ENCODE peak calls at places on chromosomes 6 and 20, in six cellular contexts. P is fibroblast of lung, O is SK-N-SH, Y is GM23248, G is left lung, J is ascending aorta. U is an unnamed sample. For H3K36me3 and H3K27me3, the result is how much of the 10 kb centered on the place peaks cover.

GRCh38 chr6:167031082-167031709 is 32.0 kb downstream of the CEP43 start:
- DNase-seq in P (no peak), O (peak), Y (peak), G (no peak), J (no peak), U (no peak)

GRCh38 chr6:163841326-163841725 is 426.8 kb downstream of the QKI start:
- DNase-seq in P (no peak), O (no peak), Y (no peak), G (no peak), J (no peak), U (no peak)

GRCh38 chr20:31751126-31751525 is 12.0 kb downstream of the TPX2 start:
- DNase-seq in P (peak), O (no peak), Y (peak), G (no peak), J (no peak), U (no peak)

GRCh38 chr20:41138217-41138526 is 829 bp downstream of the PLCG1 start:
- DNase-seq in P (no peak), O (no peak), Y (peak), G (no peak), J (no peak), U (no peak)

GRCh38 chr20:4018015-4018748 is 2.8 kb upstream of the RNF24 start:
- DNase-seq in P (no peak), O (no peak), Y (peak), G (no peak), J (no peak), U (no peak)

GRCh38 chr6:163415176-163415619 is 680 bp downstream of the QKI start:
- DNase-seq in P (no peak), O (peak), Y (no peak), G (no peak), J (no peak), U (peak)

GRCh38 chr6:97473979-97474378 is 191.0 kb upstream of the MMS22L start:
- DNase-seq in P (no peak), O (no peak), Y (no peak), G (no peak), J (no peak), U (no peak)

GRCh38 chr6:114366899-114367298 is 24.1 kb upstream of the HS3ST5 start:
- DNase-seq in P (no peak), O (no peak), Y (no peak), G (no peak), J (no peak), U (no peak)

GRCh38 chr20:46642265-46642942 is 8.9 kb downstream of the SLC13A3 start:
- DNase-seq in P (no peak), O (no peak), Y (no peak), G (no peak), J (no peak), U (no peak)

GRCh38 chr20:48777005-48777404 is 50.8 kb downstream of the PREX1 start:
- DNase-seq in P (no peak), O (no peak), Y (no peak), G (no peak), J (no peak), U (no peak)

GRCh38 chr6:2865270-2866182 is 23.9 kb upstream of the SERPINB1 start:
- DNase-seq in P (peak), O (no peak), Y (peak), G (no peak), J (no peak), U (no peak)

GRCh38 chr6:75430631-75431345 is 62.8 kb downstream of the FILIP1 start:
- DNase-seq in P (peak), O (no peak), Y (no peak), G (no peak), J (no peak), U (no peak)

GRCh38 chr6:30555428-30556005 is 772 bp downstream of the GNL1 start:
- DNase-seq in P (peak), O (no peak), Y (peak), G (peak), J (peak), U (peak)

GRCh38 chr20:32886652-32887051 is 27.9 kb downstream of the EFCAB8 start:
- DNase-seq in P (no peak), O (no peak), Y (no peak), G (no peak), J (no peak), U (peak)

GRCh38 chr20:50848341-50848808 is 53.5 kb downstream of the BCAS4 start:
- DNase-seq in P (peak), O (no peak), Y (peak), G (no peak), J (peak), U (no peak)

GRCh38 chr6:36691612-36692011 is 6.0 kb upstream of the RAB44 start:
- DNase-seq in P (no peak), O (no peak), Y (no peak), G (no peak), J (no peak), U (no peak)

GRCh38 chr6:145948878-145949613 is 15.1 kb downstream of the SHPRH start:
- DNase-seq in P (no peak), O (no peak), Y (no peak), G (no peak), J (no peak), U (no peak)

GRCh38 chr6:142621822-142622221 is 320.0 kb downstream of the ADGRG6 start:
- DNase-seq in P (no peak), O (no peak), Y (no peak), G (no peak), J (no peak), U (no peak)

GRCh38 chr6:41785254-41785653 is 2.2 kb upstream of the TOMM6 start:
- DNase-seq in P (no peak), O (no peak), Y (no peak), G (no peak), J (no peak), U (peak)

GRCh38 chr6:52584203-52584602 is 7.3 kb upstream of the TRAM2 start:
- DNase-seq in P (no peak), O (no peak), Y (no peak), G (no peak), J (no peak), U (no peak)

GRCh38 chr20:35091808-35092523 is 641 bp downstream of the TRPC4AP start:
- DNase-seq in P (peak), O (peak), Y (peak), G (no peak), J (no peak), U (no peak)

GRCh38 chr6:89032599-89032998 is 48.0 kb upstream of the PNRC1 start:
- DNase-seq in P (peak), O (no peak), Y (peak), G (no peak), J (peak), U (no peak)

GRCh38 chr6:130212215-130212874 is 10.4 kb downstream of the SAMD3 start:
- DNase-seq in P (no peak), O (no peak), Y (no peak), G (no peak), J (no peak), U (no peak)

GRCh38 chr6:84877515-84878210 is 113.3 kb upstream of the TBX18 start:
- DNase-seq in P (no peak), O (no peak), Y (no peak), G (no peak), J (no peak), U (no peak)

GRCh38 chr6:125586074-125586473 is 163.4 kb upstream of the HEY2 start:
- DNase-seq in P (no peak), O (no peak), Y (peak), G (no peak), J (no peak), U (no peak)

GRCh38 chr6:142760152-142760551 is 184.8 kb downstream of the HIVEP2 start:
- DNase-seq in P (no peak), O (no peak), Y (peak), G (no peak), J (no peak), U (no peak)

GRCh38 chr20:41616228-41616627 is 1.9 kb downstream of the CHD6 start:
- DNase-seq in P (peak), O (no peak), Y (peak), G (no peak), J (no peak), U (no peak)

GRCh38 chr6:19860235-19860877 is 23.2 kb downstream of the ID4 start:
- DNase-seq in P (no peak), O (no peak), Y (no peak), G (no peak), J (no peak), U (no peak)

GRCh38 chr6:138182939-138183791 is 21.4 kb downstream of the ARFGEF3 start:
- DNase-seq in P (no peak), O (no peak), Y (no peak), G (no peak), J (no peak), U (peak)

GRCh38 chr20:20184711-20185110 is 132.4 kb downstream of the CFAP61 start:
- DNase-seq in P (no peak), O (no peak), Y (no peak), G (no peak), J (no peak), U (no peak)
- H3K4me3 ChIP-seq in P (no peak), O (no peak), Y (no peak), G (no peak), J (no peak), U (no peak)

DNA sequence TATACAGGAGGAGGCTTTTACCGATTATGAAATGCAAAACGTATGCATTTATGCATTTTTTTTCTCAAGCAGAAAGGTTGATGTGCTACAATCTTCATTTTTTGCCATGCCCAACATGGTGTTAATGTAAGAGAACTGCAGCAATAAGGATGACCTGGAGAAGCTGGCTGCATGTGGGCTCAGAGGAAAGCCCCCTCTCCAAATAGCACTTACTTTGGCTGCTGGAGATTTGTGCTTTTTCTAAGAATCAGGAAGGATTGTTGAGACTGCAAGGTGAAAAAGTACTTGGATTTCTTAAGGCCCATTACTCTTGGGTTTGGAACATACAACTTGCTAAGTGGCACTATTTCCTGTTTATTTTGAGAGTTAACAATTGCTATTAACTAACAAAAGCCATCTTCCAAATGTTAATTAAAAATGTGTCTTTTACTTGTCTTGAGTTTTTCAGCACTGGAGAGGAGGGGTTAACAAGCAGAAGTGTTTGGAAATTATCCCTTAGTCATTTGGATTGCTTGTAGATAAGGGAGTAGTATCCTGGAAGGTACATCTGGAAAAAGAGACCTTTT is 5.6 kb downstream of the SOX4 start:
- DNase-seq in P (no peak), O (no peak), Y (no peak), G (no peak), J (no peak), U (peak)
- H3K36me3 ChIP-seq in P (under half), O (under half), Y (under half), G (under half), J (under half), U (under half)

GRCh38 chr20:63004607-63005211 is 2.1 kb downstream of the BHLHE23 start:
- DNase-seq in P (no peak), O (no peak), Y (peak), G (no peak), J (no peak), U (peak)

GRCh38 chr20:63005240-63005861 is 1.4 kb downstream of the BHLHE23 start:
- DNase-seq in P (no peak), O (no peak), Y (no peak), G (no peak), J (no peak), U (peak)

GRCh38 chr20:63007472-63007721 is 633 bp upstream of the BHLHE23 start:
- DNase-seq in P (no peak), O (no peak), Y (no peak), G (no peak), J (no peak), U (peak)

GRCh38 chr20:63006611-63007471 is at the start of gene BHLHE23:
- DNase-seq in P (no peak), O (no peak), Y (no peak), G (no peak), J (no peak), U (peak)

GRCh38 chr20:63005862-63006564 is 751 bp downstream of the BHLHE23 start:
- DNase-seq in P (peak), O (no peak), Y (no peak), G (no peak), J (no peak), U (peak)
- H3K27me3 ChIP-seq in P (half or more), O (half or more), Y (half or more), G (half or more), J (under half), U (half or more)

DNA sequence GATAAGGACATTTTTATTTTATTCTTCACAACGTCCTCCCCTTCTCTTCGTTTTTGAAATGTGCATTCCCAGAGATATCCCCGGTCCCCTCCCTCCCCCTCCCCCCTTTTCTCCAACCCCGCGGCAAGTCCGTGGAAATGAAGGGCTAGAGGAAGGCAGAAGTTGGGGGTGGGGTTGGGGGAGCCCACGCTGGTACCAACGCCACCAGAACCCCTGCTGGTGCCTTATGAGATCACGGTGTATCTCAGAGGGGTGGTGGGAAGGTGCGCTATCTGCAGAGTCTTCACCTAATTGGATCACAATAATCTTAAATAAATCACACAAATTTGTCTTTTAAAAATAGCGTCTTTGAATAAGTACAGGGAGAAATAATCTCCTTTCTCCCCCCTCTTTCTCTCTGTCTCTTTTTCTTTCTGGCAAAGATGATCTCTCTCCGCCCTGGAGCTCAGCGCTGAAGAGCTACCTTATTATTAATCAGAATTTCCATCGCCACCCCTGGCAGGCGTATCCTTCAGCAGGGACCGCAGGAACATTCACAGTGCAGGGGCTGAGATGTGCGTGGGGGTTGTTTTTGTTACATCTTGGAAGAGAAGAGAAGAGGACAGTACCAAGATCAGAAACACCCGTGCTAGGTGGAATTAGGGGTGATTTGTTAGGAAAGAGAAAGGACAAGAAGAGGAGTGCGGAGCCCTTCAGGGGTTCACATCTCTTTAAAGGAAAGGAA is 924 bp downstream of the CLVS2 start:
- DNase-seq in P (no peak), O (peak), Y (no peak), G (no peak), J (no peak), U (no peak)
- H3K4me3 ChIP-seq in P (no peak), O (no peak), Y (peak), G (no peak), J (peak), U (peak)

U was measured in H7.